ENCODE peak calls at places on chromosome 16, in seven cellular contexts. One of them, this sample, is unnamed.

GRCh38 chr16:80693553-80693952 is 110.8 kb downstream of the CDYL2 start:
- DNase-seq in AG10803: no peak
- DNase-seq in A549: no peak
- DNase-seq in right lobe of liver: no peak
- DNase-seq in OCI-LY7: no peak
- DNase-seq in heart right ventricle: no peak
- DNase-seq in AG04450: no peak
- DNase-seq in this sample: no peak

GRCh38 chr16:31118223-31119155 is 1.0 kb downstream of the KAT8 start:
- DNase-seq in AG10803: peak; percentile 75
- DNase-seq in A549: no peak
- DNase-seq in right lobe of liver: no peak
- DNase-seq in OCI-LY7: no peak
- DNase-seq in heart right ventricle: no peak
- DNase-seq in AG04450: no peak
- DNase-seq in this sample: no peak

GRCh38 chr16:53457670-53458069 is 23.4 kb downstream of the RBL2 start:
- DNase-seq in AG10803: no peak
- DNase-seq in A549: no peak
- DNase-seq in right lobe of liver: no peak
- DNase-seq in OCI-LY7: peak; percentile 89
- DNase-seq in heart right ventricle: no peak
- DNase-seq in AG04450: no peak
- DNase-seq in this sample: no peak

GRCh38 chr16:66508261-66508913 is 41.5 kb downstream of the TK2 start:
- DNase-seq in AG10803: no peak
- DNase-seq in A549: peak; percentile 93
- DNase-seq in right lobe of liver: peak; percentile 36
- DNase-seq in OCI-LY7: no peak
- DNase-seq in heart right ventricle: no peak
- DNase-seq in AG04450: no peak
- DNase-seq in this sample: no peak

GRCh38 chr16:79286646-79287423 is 313.7 kb downstream of the MAF start:
- DNase-seq in AG10803: no peak
- DNase-seq in A549: no peak
- DNase-seq in right lobe of liver: peak; percentile 53
- DNase-seq in OCI-LY7: peak; percentile 91
- DNase-seq in heart right ventricle: peak; percentile 47
- DNase-seq in AG04450: no peak
- DNase-seq in this sample: no peak

GRCh38 chr16:18803569-18804462 is 2.5 kb upstream of the ARL6IP1 start:
- DNase-seq in AG10803: peak; percentile 52
- DNase-seq in A549: no peak
- DNase-seq in right lobe of liver: no peak
- DNase-seq in OCI-LY7: peak; percentile 35
- DNase-seq in heart right ventricle: no peak
- DNase-seq in AG04450: no peak
- DNase-seq in this sample: no peak

GRCh38 chr16:11781773-11782172 is 15.3 kb downstream of the ZC3H7A start:
- DNase-seq in AG10803: peak; percentile 52
- DNase-seq in A549: no peak
- DNase-seq in right lobe of liver: no peak
- DNase-seq in OCI-LY7: peak; percentile 76
- DNase-seq in heart right ventricle: no peak
- DNase-seq in AG04450: no peak
- DNase-seq in this sample: no peak

GRCh38 chr16:23107878-23108277 is 41.4 kb downstream of the USP31 start:
- DNase-seq in AG10803: peak; percentile 18
- DNase-seq in A549: no peak
- DNase-seq in right lobe of liver: no peak
- DNase-seq in OCI-LY7: no peak
- DNase-seq in heart right ventricle: no peak
- DNase-seq in AG04450: no peak
- DNase-seq in this sample: no peak

GRCh38 chr16:31355701-31356100 is 725 bp downstream of the ITGAX start:
- DNase-seq in AG10803: no peak
- DNase-seq in A549: no peak
- DNase-seq in right lobe of liver: no peak
- DNase-seq in OCI-LY7: no peak
- DNase-seq in heart right ventricle: no peak
- DNase-seq in AG04450: no peak
- DNase-seq in this sample: no peak

GRCh38 chr16:89491238-89491869 is 993 bp upstream of the ANKRD11 start:
- DNase-seq in AG10803: peak; percentile 42
- DNase-seq in A549: peak; percentile 46
- DNase-seq in right lobe of liver: no peak
- DNase-seq in OCI-LY7: peak; percentile 62
- DNase-seq in heart right ventricle: no peak
- DNase-seq in AG04450: no peak
- DNase-seq in this sample: no peak

GRCh38 chr16:14240964-14241363 is 169.8 kb downstream of the MRTFB start:
- DNase-seq in AG10803: no peak
- DNase-seq in A549: no peak
- DNase-seq in right lobe of liver: no peak
- DNase-seq in OCI-LY7: no peak
- DNase-seq in heart right ventricle: no peak
- DNase-seq in AG04450: no peak
- DNase-seq in this sample: no peak

GRCh38 chr16:20380782-20381181 is 23.8 kb downstream of the PDILT start:
- DNase-seq in AG10803: no peak
- DNase-seq in A549: no peak
- DNase-seq in right lobe of liver: no peak
- DNase-seq in OCI-LY7: no peak
- DNase-seq in heart right ventricle: no peak
- DNase-seq in AG04450: no peak
- DNase-seq in this sample: no peak

GRCh38 chr16:70473446-70474319 is 19.3 kb downstream of the FCSK start:
- DNase-seq in AG10803: no peak
- DNase-seq in A549: peak; percentile 30
- DNase-seq in right lobe of liver: peak; percentile 45
- DNase-seq in OCI-LY7: peak; percentile 40
- DNase-seq in heart right ventricle: no peak
- DNase-seq in AG04450: no peak
- DNase-seq in this sample: no peak

GRCh38 chr16:71526111-71526998 is at the start of gene CHST4:
- DNase-seq in AG10803: peak; percentile 64
- DNase-seq in A549: peak; percentile 24
- DNase-seq in right lobe of liver: no peak
- DNase-seq in OCI-LY7: peak; percentile 62
- DNase-seq in heart right ventricle: no peak
- DNase-seq in AG04450: peak; percentile 27
- DNase-seq in this sample: no peak

GRCh38 chr16:72480926-72481325 is 309.0 kb upstream of the PMFBP1 start:
- DNase-seq in AG10803: peak; percentile 78
- DNase-seq in A549: no peak
- DNase-seq in right lobe of liver: no peak
- DNase-seq in OCI-LY7: no peak
- DNase-seq in heart right ventricle: no peak
- DNase-seq in AG04450: no peak
- DNase-seq in this sample: no peak

GRCh38 chr16:31009894-31010293 is 544 bp downstream of the STX1B start:
- DNase-seq in AG10803: no peak
- DNase-seq in A549: no peak
- DNase-seq in right lobe of liver: no peak
- DNase-seq in OCI-LY7: no peak
- DNase-seq in heart right ventricle: no peak
- DNase-seq in AG04450: no peak
- DNase-seq in this sample: no peak

GRCh38 chr16:67879936-67880335 is 4.7 kb upstream of the NRN1L start:
- DNase-seq in AG10803: no peak
- DNase-seq in A549: no peak
- DNase-seq in right lobe of liver: no peak
- DNase-seq in OCI-LY7: no peak
- DNase-seq in heart right ventricle: no peak
- DNase-seq in AG04450: no peak
- DNase-seq in this sample: no peak

GRCh38 chr16:81738831-81739496 is 40.1 kb upstream of the PLCG2 start:
- DNase-seq in AG10803: no peak
- DNase-seq in A549: no peak
- DNase-seq in right lobe of liver: peak; percentile 68
- DNase-seq in OCI-LY7: peak; percentile 93
- DNase-seq in heart right ventricle: peak; percentile 54
- DNase-seq in AG04450: no peak
- DNase-seq in this sample: no peak

GRCh38 chr16:66617728-66618127 is 13.2 kb downstream of the CMTM3 start:
- DNase-seq in AG10803: no peak
- DNase-seq in A549: no peak
- DNase-seq in right lobe of liver: no peak
- DNase-seq in OCI-LY7: no peak
- DNase-seq in heart right ventricle: no peak
- DNase-seq in AG04450: no peak
- DNase-seq in this sample: no peak

GRCh38 chr16:77434022-77434364 is 841 bp downstream of the ADAMTS18 start:
- DNase-seq in AG10803: no peak
- DNase-seq in A549: no peak
- DNase-seq in right lobe of liver: no peak
- DNase-seq in OCI-LY7: no peak
- DNase-seq in heart right ventricle: no peak
- DNase-seq in AG04450: no peak
- DNase-seq in this sample: no peak

GRCh38 chr16:77439106-77439505 is 4.3 kb upstream of the ADAMTS18 start:
- DNase-seq in AG10803: no peak
- DNase-seq in A549: no peak
- DNase-seq in right lobe of liver: no peak
- DNase-seq in OCI-LY7: no peak
- DNase-seq in heart right ventricle: no peak
- DNase-seq in AG04450: no peak
- DNase-seq in this sample: no peak

GRCh38 chr16:77435240-77435819 is 496 bp upstream of the ADAMTS18 start:
- DNase-seq in AG10803: no peak
- DNase-seq in A549: no peak
- DNase-seq in right lobe of liver: no peak
- DNase-seq in OCI-LY7: no peak
- DNase-seq in heart right ventricle: no peak
- DNase-seq in AG04450: no peak
- DNase-seq in this sample: no peak

GRCh38 chr16:77434365-77435239 is at the start of gene ADAMTS18:
- DNase-seq in AG10803: no peak
- DNase-seq in A549: no peak
- DNase-seq in right lobe of liver: no peak
- DNase-seq in OCI-LY7: no peak
- DNase-seq in heart right ventricle: no peak
- DNase-seq in AG04450: no peak
- DNase-seq in this sample: no peak

DNA sequence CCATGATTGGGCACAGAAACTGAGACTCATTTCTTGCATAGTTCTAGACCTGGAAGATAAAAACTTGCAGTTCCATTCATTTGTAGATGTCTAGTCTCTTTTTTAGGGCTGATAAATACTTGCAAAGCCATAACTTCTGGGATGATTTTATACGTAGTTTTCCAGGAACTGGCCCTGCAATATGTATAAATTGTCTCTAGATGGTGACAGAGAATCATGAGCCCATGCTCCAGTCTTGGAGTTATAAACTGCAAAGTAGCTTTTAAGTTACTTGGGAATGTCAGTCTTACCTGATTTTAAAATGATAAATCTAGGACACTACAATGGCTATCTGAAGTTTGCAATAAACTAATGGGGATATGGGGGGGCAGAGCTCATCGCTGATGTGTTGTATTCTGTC is 3.0 kb upstream of the ADAMTS18 start:
- DNase-seq in AG10803: peak; percentile 23
- DNase-seq in A549: peak; percentile 29
- DNase-seq in right lobe of liver: no peak
- DNase-seq in OCI-LY7: no peak
- DNase-seq in heart right ventricle: no peak
- DNase-seq in AG04450: no peak
- DNase-seq in this sample: no peak
- TF ChIP-seq CTCF in AG10803: peak; percentile 61
- TF ChIP-seq CTCF in A549: peak; percentile 23
- TF ChIP-seq CTCF in right lobe of liver: no peak
- TF ChIP-seq CTCF in OCI-LY7: peak; percentile 38
- TF ChIP-seq CTCF in heart right ventricle: no peak
- TF ChIP-seq CTCF in AG04450: peak; percentile 12
- TF ChIP-seq CTCF in this sample: no peak

GRCh38 chr16:69072640-69072974 is 32.8 kb upstream of the HAS3 start:
- DNase-seq in AG10803: no peak
- DNase-seq in A549: no peak
- DNase-seq in right lobe of liver: no peak
- DNase-seq in OCI-LY7: no peak
- DNase-seq in heart right ventricle: no peak
- DNase-seq in AG04450: no peak
- DNase-seq in this sample: no peak
- H3K4me3 ChIP-seq in AG10803: no peak overlapping the region
- H3K4me3 ChIP-seq in A549: no peak overlapping the region
- H3K4me3 ChIP-seq in right lobe of liver: no peak overlapping the region
- H3K4me3 ChIP-seq in OCI-LY7: no peak overlapping the region
- H3K4me3 ChIP-seq in heart right ventricle: no peak overlapping the region
- H3K4me3 ChIP-seq in AG04450: no peak overlapping the region
- H3K4me3 ChIP-seq in this sample: no peak overlapping the region

DNA sequence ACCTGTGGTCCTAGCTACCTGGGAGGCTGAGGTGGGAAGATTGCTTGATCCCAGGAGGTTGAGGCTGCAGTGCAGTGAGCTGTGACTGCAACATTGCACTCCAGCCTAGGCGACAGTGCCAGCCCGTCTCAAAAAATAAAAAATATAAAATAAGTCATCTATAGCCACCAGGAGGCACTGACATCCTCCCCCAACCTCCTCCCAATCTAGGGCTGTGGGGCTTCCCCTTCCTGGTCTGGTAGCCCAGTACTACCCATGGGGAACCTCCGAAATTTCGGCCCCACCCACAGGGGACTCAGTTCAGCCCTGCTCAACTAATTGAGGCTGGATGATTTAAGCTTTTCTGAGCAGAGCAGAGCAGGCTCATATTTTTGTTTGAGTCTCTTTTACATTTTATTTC is 3.2 kb downstream of the ZSCAN10 start:
- DNase-seq in AG10803: no peak
- DNase-seq in A549: peak; percentile 35
- DNase-seq in right lobe of liver: peak; percentile 48
- DNase-seq in OCI-LY7: peak; percentile 77
- DNase-seq in heart right ventricle: no peak
- DNase-seq in AG04450: no peak
- DNase-seq in this sample: no peak
- TF ChIP-seq CTCF in AG10803: peak; percentile 29
- TF ChIP-seq CTCF in A549: peak; percentile 19
- TF ChIP-seq CTCF in right lobe of liver: no peak
- TF ChIP-seq CTCF in OCI-LY7: peak; percentile 71
- TF ChIP-seq CTCF in heart right ventricle: no peak
- TF ChIP-seq CTCF in AG04450: no peak
- TF ChIP-seq CTCF in this sample: no peak

GRCh38 chr16:86565644-86566511 is 751 bp upstream of the FOXC2 start:
- DNase-seq in AG10803: no peak
- DNase-seq in A549: no peak
- DNase-seq in right lobe of liver: no peak
- DNase-seq in OCI-LY7: no peak
- DNase-seq in heart right ventricle: no peak
- DNase-seq in AG04450: no peak
- DNase-seq in this sample: no peak

GRCh38 chr16:86565181-86565631 is 1.4 kb upstream of the FOXC2 start:
- DNase-seq in AG10803: no peak
- DNase-seq in A549: no peak
- DNase-seq in right lobe of liver: no peak
- DNase-seq in OCI-LY7: no peak
- DNase-seq in heart right ventricle: no peak
- DNase-seq in AG04450: no peak
- DNase-seq in this sample: no peak

GRCh38 chr16:86566601-86566965 is at the start of gene FOXC2:
- DNase-seq in AG10803: peak; percentile 94
- DNase-seq in A549: peak; percentile 75
- DNase-seq in right lobe of liver: no peak
- DNase-seq in OCI-LY7: no peak
- DNase-seq in heart right ventricle: peak; percentile 86
- DNase-seq in AG04450: peak; percentile 81
- DNase-seq in this sample: peak; percentile 65

GRCh38 chr16:86562356-86562755 is 4.3 kb upstream of the FOXC2 start:
- DNase-seq in AG10803: no peak
- DNase-seq in A549: no peak
- DNase-seq in right lobe of liver: no peak
- DNase-seq in OCI-LY7: no peak
- DNase-seq in heart right ventricle: no peak
- DNase-seq in AG04450: no peak
- DNase-seq in this sample: no peak

GRCh38 chr16:86563489-86564345 is 2.9 kb upstream of the FOXC2 start:
- DNase-seq in AG10803: peak; percentile 82
- DNase-seq in A549: peak; percentile 86
- DNase-seq in right lobe of liver: peak; percentile 85
- DNase-seq in OCI-LY7: peak; percentile 90
- DNase-seq in heart right ventricle: peak; percentile 80
- DNase-seq in AG04450: peak; percentile 80
- DNase-seq in this sample: peak; percentile 79
- H3K4me3 ChIP-seq in AG10803: peak overlapping the region; percentile 52
- H3K4me3 ChIP-seq in A549: peak overlapping the region; percentile 42
- H3K4me3 ChIP-seq in right lobe of liver: no peak overlapping the region
- H3K4me3 ChIP-seq in OCI-LY7: peak overlapping the region; percentile 39
- H3K4me3 ChIP-seq in heart right ventricle: peak overlapping the region; percentile 10
- H3K4me3 ChIP-seq in AG04450: peak overlapping the region; percentile 50
- H3K4me3 ChIP-seq in this sample: peak overlapping the region; percentile 16

This sample was measured in HFF-Myc.